ENCODE peak calls at places on chromosomes 13 and 19, in ten cellular contexts. K, L, T, D, A, R, S, C, I and H are unnamed samples.

GRCh38 chr19:3986260-3987041 is 1.2 kb upstream of the EEF2 start:
- DNase-seq in K (peak), L (peak), T (peak), D (peak), A (peak), R (no peak), S (no peak), C (peak), I (no peak), H (no peak)

GRCh38 chr13:92573467-92574057 is 653.0 kb upstream of the GPC6 start:
- DNase-seq in K (no peak), L (no peak), T (no peak), D (no peak), A (no peak), R (no peak), S (no peak), C (no peak), I (peak), H (no peak)

GRCh38 chr19:508204-509150 is 1.2 kb downstream of the TPGS1 start:
- DNase-seq in K (no peak), L (no peak), T (no peak), D (peak), A (no peak), R (no peak), S (no peak), C (no peak), I (no peak), H (no peak)

GRCh38 chr19:47729468-47729798 is 15.9 kb upstream of the NOP53 start:
- DNase-seq in K (peak), L (no peak), T (peak), D (peak), A (no peak), R (peak), S (no peak), C (peak), I (peak), H (peak)

GRCh38 chr13:109764474-109765292 is 21.7 kb downstream of the IRS2 start:
- DNase-seq in K (no peak), L (peak), T (peak), D (no peak), A (no peak), R (no peak), S (peak), C (no peak), I (peak), H (no peak)

GRCh38 chr19:1590641-1591397 is 1.8 kb downstream of the MBD3 start:
- DNase-seq in K (no peak), L (peak), T (no peak), D (no peak), A (no peak), R (no peak), S (no peak), C (no peak), I (peak), H (no peak)

GRCh38 chr13:40682449-40683240 is 16.2 kb upstream of the FOXO1 start:
- DNase-seq in K (no peak), L (peak), T (no peak), D (no peak), A (peak), R (no peak), S (no peak), C (no peak), I (peak), H (no peak)

GRCh38 chr13:24172071-24172470 is 11.6 kb downstream of the SPATA13 start:
- DNase-seq in K (no peak), L (no peak), T (no peak), D (no peak), A (no peak), R (no peak), S (no peak), C (no peak), I (no peak), H (no peak)

GRCh38 chr19:3140667-3141038 is 4.8 kb downstream of the GNA15 start:
- DNase-seq in K (no peak), L (no peak), T (no peak), D (no peak), A (no peak), R (no peak), S (no peak), C (no peak), I (no peak), H (no peak)

GRCh38 chr13:63010072-63010658 is 1594.5 kb upstream of the PCDH20 start:
- DNase-seq in K (no peak), L (no peak), T (no peak), D (no peak), A (no peak), R (no peak), S (no peak), C (no peak), I (peak), H (no peak)

GRCh38 chr19:6402058-6402457 is 9.1 kb upstream of the GTF2F1 start:
- DNase-seq in K (no peak), L (no peak), T (no peak), D (no peak), A (no peak), R (no peak), S (no peak), C (no peak), I (no peak), H (no peak)

GRCh38 chr19:17671906-17672305 is 16.2 kb downstream of the UNC13A start:
- DNase-seq in K (no peak), L (peak), T (peak), D (no peak), A (no peak), R (no peak), S (no peak), C (no peak), I (peak), H (no peak)

GRCh38 chr13:112849500-112849899 is 119.5 kb upstream of the MCF2L start:
- DNase-seq in K (no peak), L (no peak), T (no peak), D (no peak), A (no peak), R (no peak), S (no peak), C (no peak), I (no peak), H (no peak)

GRCh38 chr13:99995503-99996176 is 14.1 kb downstream of the ZIC2 start:
- DNase-seq in K (no peak), L (no peak), T (peak), D (no peak), A (no peak), R (no peak), S (no peak), C (no peak), I (peak), H (no peak)

GRCh38 chr13:49754146-49754545 is 38.3 kb downstream of the KPNA3 start:
- DNase-seq in K (no peak), L (no peak), T (no peak), D (no peak), A (no peak), R (no peak), S (no peak), C (no peak), I (no peak), H (no peak)

GRCh38 chr19:15453091-15453498 is 3.3 kb upstream of the WIZ start:
- DNase-seq in K (no peak), L (no peak), T (no peak), D (peak), A (no peak), R (no peak), S (no peak), C (no peak), I (no peak), H (peak)

GRCh38 chr13:110980921-110981320 is 66.1 kb upstream of the ANKRD10 start:
- DNase-seq in K (no peak), L (no peak), T (no peak), D (no peak), A (no peak), R (no peak), S (no peak), C (no peak), I (no peak), H (no peak)

GRCh38 chr13:34207334-34207733 is 389.4 kb downstream of the RFC3 start:
- DNase-seq in K (no peak), L (no peak), T (peak), D (no peak), A (no peak), R (peak), S (no peak), C (peak), I (peak), H (no peak)

GRCh38 chr19:12695997-12696365 is 450 bp downstream of the FBXW9 start:
- DNase-seq in K (no peak), L (no peak), T (no peak), D (no peak), A (no peak), R (no peak), S (no peak), C (no peak), I (no peak), H (no peak)

GRCh38 chr19:2478756-2479555 is 3.0 kb downstream of the GADD45B start:
- DNase-seq in K (peak), L (peak), T (peak), D (peak), A (peak), R (peak), S (peak), C (peak), I (peak), H (peak)

GRCh38 chr19:34639491-34640085 is 37.4 kb downstream of the SCGB2B2 start:
- DNase-seq in K (no peak), L (peak), T (peak), D (no peak), A (peak), R (peak), S (no peak), C (peak), I (peak), H (no peak)

GRCh38 chr19:8242212-8242821 is 33.1 kb downstream of the CERS4 start:
- DNase-seq in K (no peak), L (no peak), T (no peak), D (no peak), A (no peak), R (no peak), S (no peak), C (no peak), I (no peak), H (no peak)

GRCh38 chr19:33723512-33723911 is 73.2 kb upstream of the KCTD15 start:
- DNase-seq in K (no peak), L (no peak), T (no peak), D (no peak), A (no peak), R (peak), S (no peak), C (no peak), I (no peak), H (no peak)

GRCh38 chr19:5444431-5444830 is 10.8 kb upstream of the ZNRF4 start:
- DNase-seq in K (no peak), L (no peak), T (no peak), D (no peak), A (no peak), R (no peak), S (no peak), C (no peak), I (no peak), H (no peak)

GRCh38 chr13:114130131-114130707 is 2.2 kb downstream of the RASA3 start:
- DNase-seq in K (no peak), L (no peak), T (no peak), D (peak), A (no peak), R (no peak), S (no peak), C (no peak), I (no peak), H (no peak)

GRCh38 chr13:114128348-114128623 is 4.1 kb downstream of the RASA3 start:
- DNase-seq in K (no peak), L (no peak), T (no peak), D (no peak), A (no peak), R (peak), S (no peak), C (no peak), I (no peak), H (no peak)

GRCh38 chr13:114130708-114131580 is 1.5 kb downstream of the RASA3 start:
- DNase-seq in K (peak), L (peak), T (peak), D (peak), A (peak), R (peak), S (peak), C (peak), I (peak), H (no peak)

GRCh38 chr13:114128624-114129522 is 3.5 kb downstream of the RASA3 start:
- DNase-seq in K (peak), L (peak), T (no peak), D (peak), A (peak), R (peak), S (peak), C (peak), I (no peak), H (no peak)

DNA sequence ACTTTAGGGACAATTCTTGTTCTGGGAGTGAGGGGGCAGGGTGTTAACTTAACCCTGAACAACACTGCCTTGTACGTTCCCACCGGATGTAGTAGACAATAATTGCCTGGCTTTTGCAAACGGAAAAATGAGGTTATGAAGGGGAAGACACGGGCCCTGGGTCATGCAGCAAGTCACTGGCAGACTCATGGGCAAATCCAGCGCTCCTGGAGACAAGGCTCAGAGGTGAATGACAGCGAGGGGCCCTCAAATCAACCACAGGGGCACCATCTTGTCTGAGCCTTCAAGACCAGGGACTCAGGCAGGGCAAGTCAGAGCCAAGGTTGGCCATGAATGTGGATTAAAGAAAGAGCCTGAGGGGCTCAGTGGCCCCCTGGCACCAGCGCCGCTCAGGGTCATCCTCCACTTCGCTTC is 2.8 kb downstream of the RASA3 start:
- DNase-seq in K (no peak), L (no peak), T (no peak), D (peak), A (peak), R (no peak), S (no peak), C (no peak), I (no peak), H (no peak)
- H3K4me3 ChIP-seq in K (peak), L (peak), T (no peak), D (no peak), A (peak), R (no peak), S (no peak), C (peak), I (no peak), H (peak)

DNA sequence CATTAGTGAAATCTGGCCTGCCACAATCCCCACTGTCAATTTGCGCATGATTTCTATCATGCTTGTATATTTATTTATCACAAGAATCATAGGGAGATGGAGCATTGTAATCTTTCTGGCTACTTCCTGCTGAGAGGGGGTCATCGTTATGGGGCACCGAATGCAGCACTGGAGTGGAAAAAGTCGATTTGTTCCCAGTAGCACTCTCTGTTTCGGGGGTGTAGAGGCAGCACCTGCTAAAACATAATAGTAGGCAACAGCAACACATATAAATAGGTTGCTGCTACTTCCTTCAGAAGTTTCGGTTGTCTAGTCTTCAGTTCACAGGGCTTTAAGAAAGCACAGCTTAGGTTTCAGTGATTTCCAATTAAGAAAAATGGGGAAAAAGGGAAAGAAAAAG is 23.4 kb upstream of the CEACAM21 start:
- DNase-seq in K (no peak), L (no peak), T (no peak), D (no peak), A (no peak), R (no peak), S (no peak), C (no peak), I (no peak), H (no peak)
- H3K27ac ChIP-seq in K (no peak), L (peak), T (no peak), D (no peak), A (no peak), R (no peak), S (no peak), C (peak), I (no peak), H (peak)

GRCh38 chr13:36872621-36873020 is 47.4 kb downstream of the SMAD9 start:
- DNase-seq in K (no peak), L (no peak), T (no peak), D (no peak), A (no peak), R (no peak), S (no peak), C (no peak), I (no peak), H (no peak)
- H3K4me3 ChIP-seq in K (no peak), L (no peak), T (no peak), D (no peak), A (no peak), R (no peak), S (no peak), C (no peak), I (no peak), H (no peak)

DNA sequence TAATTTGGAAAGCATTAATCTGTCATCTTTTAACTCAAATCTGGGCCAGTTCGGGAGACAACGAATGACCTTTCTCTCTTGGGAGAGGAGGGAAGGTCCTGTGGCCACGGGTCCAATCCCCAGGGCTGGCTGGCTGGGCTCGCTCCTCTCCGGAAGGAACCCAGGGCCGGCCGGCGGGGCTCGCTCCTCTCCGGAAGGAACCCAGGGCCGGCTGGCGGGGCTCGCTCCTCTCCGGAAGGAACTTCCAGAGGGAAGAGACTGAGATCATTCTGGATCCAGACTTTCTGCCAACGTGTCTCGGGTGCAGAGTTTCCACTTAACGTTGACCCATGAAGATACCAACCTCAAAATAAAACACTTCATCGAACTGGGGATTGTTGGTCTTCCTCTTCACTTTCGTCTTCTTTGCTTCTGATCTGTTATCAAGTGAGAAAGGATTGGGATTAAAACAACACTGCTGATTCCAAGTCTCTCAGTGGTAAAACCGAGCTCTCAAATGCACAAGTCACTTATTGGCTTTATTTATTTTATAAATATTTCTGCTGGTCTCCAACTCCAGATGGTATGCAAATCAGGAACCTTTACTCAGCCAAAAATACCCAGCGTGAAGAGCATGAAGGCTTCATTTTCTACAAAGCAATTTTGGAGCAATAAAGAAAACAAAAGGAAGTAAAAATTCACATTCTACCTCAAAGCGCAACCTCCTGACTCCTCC is 53.3 kb upstream of the C13orf46 start:
- DNase-seq in K (no peak), L (no peak), T (no peak), D (no peak), A (no peak), R (peak), S (no peak), C (peak), I (no peak), H (no peak)
- H3K27ac ChIP-seq in K (peak), L (no peak), T (no peak), D (no peak), A (no peak), R (peak), S (no peak), C (peak), I (no peak), H (peak)

DNA sequence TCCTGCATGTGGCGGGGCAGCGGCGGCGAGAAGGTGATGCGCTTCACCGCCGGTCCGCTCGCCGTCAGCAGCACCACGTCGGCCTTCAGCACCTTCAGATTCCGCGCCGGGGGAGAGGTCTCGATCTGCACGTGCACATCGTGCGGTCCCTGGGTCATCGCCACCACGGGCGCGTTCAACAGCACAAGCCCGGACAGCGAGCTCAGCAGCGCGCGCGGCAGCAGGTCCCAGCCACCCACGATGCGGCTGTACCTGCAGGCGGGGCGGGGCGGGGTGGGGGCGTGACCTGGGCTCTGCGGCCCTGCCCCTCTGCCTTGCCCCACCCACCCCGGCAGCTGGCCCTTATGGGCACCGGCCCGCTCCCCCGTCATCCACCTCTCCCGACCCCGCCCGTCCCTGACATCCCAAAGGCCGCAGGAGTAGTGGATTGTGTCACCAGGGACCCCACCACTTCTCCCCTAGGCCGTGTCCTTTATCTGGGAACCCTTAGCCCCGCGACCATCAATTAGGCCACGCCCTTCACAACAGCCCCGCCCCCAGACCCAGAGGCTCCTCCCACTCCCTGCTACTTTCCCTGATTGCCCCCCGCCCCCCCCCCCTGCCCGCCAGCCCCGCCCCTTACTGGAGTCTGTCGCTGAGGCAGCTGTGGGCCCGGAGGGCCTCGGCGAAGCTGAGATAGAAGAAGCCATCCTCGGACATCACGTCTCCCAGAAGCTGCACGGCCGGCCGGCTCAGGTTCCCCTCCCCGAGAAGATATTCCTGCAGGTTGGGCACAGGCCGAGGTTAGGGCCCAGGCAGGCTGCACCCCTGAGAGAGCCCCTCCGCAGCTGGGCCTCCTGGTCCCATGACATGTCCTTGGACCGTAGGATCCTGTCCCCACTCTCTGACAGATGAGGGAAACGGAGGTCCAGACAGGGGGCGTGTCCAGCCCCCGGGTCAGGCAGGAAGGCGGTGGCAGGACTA is 6.1 kb downstream of the IL4I1 start:
- DNase-seq in K (no peak), L (peak), T (peak), D (peak), A (peak), R (no peak), S (no peak), C (no peak), I (no peak), H (no peak)
- H3K4me3 ChIP-seq in K (peak), L (no peak), T (no peak), D (no peak), A (peak), R (no peak), S (peak), C (peak), I (no peak), H (peak)

GRCh38 chr19:46190489-46190888 is 39.1 kb upstream of the IGFL1 start:
- DNase-seq in K (no peak), L (no peak), T (no peak), D (no peak), A (no peak), R (no peak), S (no peak), C (no peak), I (no peak), H (no peak)
- H3K27ac ChIP-seq in K (no peak), L (no peak), T (no peak), D (no peak), A (no peak), R (no peak), S (no peak), C (no peak), I (no peak), H (no peak)